ENCODE peak calls at places on chromosomes 4 and X, in eight cellular contexts. One of them, this sample, is unnamed.

GRCh38 chr4:101515099-101515498 is 167.8 kb upstream of the PPP3CA start:
- DNase-seq in cerebellar cortex: no peak
- DNase-seq in activated T-helper 1 cell treated with Interleukin-2 at 50 U/mL for 16 hours: no peak
- DNase-seq in astrocyte: no peak
- DNase-seq in A673: no peak
- DNase-seq in SK-N-SH: no peak
- DNase-seq in iris pigment epithelial cell: no peak
- DNase-seq in KG1: no peak
- DNase-seq in this sample: no peak

GRCh38 chrX:21606037-21606436 is 52.1 kb downstream of the KLHL34 start:
- DNase-seq in A673: no peak
- DNase-seq in SK-N-SH: no peak
- DNase-seq in activated T-helper 1 cell treated with Interleukin-2 at 50 U/mL for 16 hours: no peak
- DNase-seq in iris pigment epithelial cell: no peak
- DNase-seq in KG1: no peak
- DNase-seq in astrocyte: no peak
- DNase-seq in cerebellar cortex: no peak
- DNase-seq in this sample: no peak

GRCh38 chrX:34578237-34578636 is 78.8 kb downstream of the TMEM47 start:
- DNase-seq in cerebellar cortex: no peak
- DNase-seq in activated T-helper 1 cell treated with Interleukin-2 at 50 U/mL for 16 hours: no peak
- DNase-seq in SK-N-SH: peak; percentile 0
- DNase-seq in astrocyte: peak; percentile 14
- DNase-seq in A673: peak; percentile 76
- DNase-seq in KG1: no peak
- DNase-seq in iris pigment epithelial cell: peak; percentile 42
- DNase-seq in this sample: no peak

GRCh38 chr4:83932996-83933395 is 397.1 kb downstream of the GPAT3 start:
- DNase-seq in KG1: no peak
- DNase-seq in astrocyte: peak; percentile 1
- DNase-seq in cerebellar cortex: no peak
- DNase-seq in activated T-helper 1 cell treated with Interleukin-2 at 50 U/mL for 16 hours: no peak
- DNase-seq in iris pigment epithelial cell: no peak
- DNase-seq in A673: no peak
- DNase-seq in SK-N-SH: no peak
- DNase-seq in this sample: no peak

GRCh38 chr4:155787113-155787710 is 28.4 kb downstream of the GUCY1B1 start:
- DNase-seq in cerebellar cortex: peak; percentile 58
- DNase-seq in KG1: no peak
- DNase-seq in A673: peak; percentile 66
- DNase-seq in astrocyte: no peak
- DNase-seq in iris pigment epithelial cell: peak; percentile 75
- DNase-seq in activated T-helper 1 cell treated with Interleukin-2 at 50 U/mL for 16 hours: no peak
- DNase-seq in SK-N-SH: peak; percentile 65
- DNase-seq in this sample: no peak

GRCh38 chr4:25930722-25931354 is 16.8 kb downstream of the SMIM20 start:
- DNase-seq in SK-N-SH: no peak
- DNase-seq in activated T-helper 1 cell treated with Interleukin-2 at 50 U/mL for 16 hours: no peak
- DNase-seq in A673: no peak
- DNase-seq in cerebellar cortex: peak; percentile 19
- DNase-seq in iris pigment epithelial cell: no peak
- DNase-seq in astrocyte: no peak
- DNase-seq in KG1: no peak
- DNase-seq in this sample: no peak

GRCh38 chrX:16144420-16144819 is 21.1 kb downstream of the GRPR start:
- DNase-seq in A673: no peak
- DNase-seq in KG1: no peak
- DNase-seq in astrocyte: no peak
- DNase-seq in activated T-helper 1 cell treated with Interleukin-2 at 50 U/mL for 16 hours: no peak
- DNase-seq in cerebellar cortex: no peak
- DNase-seq in iris pigment epithelial cell: no peak
- DNase-seq in SK-N-SH: no peak
- DNase-seq in this sample: no peak

GRCh38 chr4:169099775-169100180 is 89.7 kb upstream of the CBR4 start:
- DNase-seq in KG1: no peak
- DNase-seq in cerebellar cortex: no peak
- DNase-seq in A673: peak; percentile 71
- DNase-seq in activated T-helper 1 cell treated with Interleukin-2 at 50 U/mL for 16 hours: no peak
- DNase-seq in iris pigment epithelial cell: peak; percentile 84
- DNase-seq in SK-N-SH: no peak
- DNase-seq in astrocyte: peak; percentile 79
- DNase-seq in this sample: no peak

GRCh38 chrX:7083468-7084396 is 63.8 kb upstream of the STS start:
- DNase-seq in cerebellar cortex: peak; percentile 9
- DNase-seq in activated T-helper 1 cell treated with Interleukin-2 at 50 U/mL for 16 hours: peak; percentile 36
- DNase-seq in SK-N-SH: no peak
- DNase-seq in iris pigment epithelial cell: peak; percentile 98
- DNase-seq in astrocyte: peak; percentile 99
- DNase-seq in A673: peak; percentile 60
- DNase-seq in KG1: no peak
- DNase-seq in this sample: peak; percentile 71

GRCh38 chr4:82431026-82431745 is 796 bp downstream of the ENOPH1 start:
- DNase-seq in iris pigment epithelial cell: peak; percentile 42
- DNase-seq in activated T-helper 1 cell treated with Interleukin-2 at 50 U/mL for 16 hours: peak; percentile 33
- DNase-seq in cerebellar cortex: no peak
- DNase-seq in SK-N-SH: peak; percentile 67
- DNase-seq in KG1: no peak
- DNase-seq in astrocyte: peak; percentile 50
- DNase-seq in A673: no peak
- DNase-seq in this sample: peak; percentile 24

GRCh38 chrX:54182194-54182863 is 725 bp downstream of the FAM120C start:
- DNase-seq in astrocyte: no peak
- DNase-seq in A673: peak; percentile 64
- DNase-seq in SK-N-SH: peak; percentile 58
- DNase-seq in cerebellar cortex: peak; percentile 78
- DNase-seq in activated T-helper 1 cell treated with Interleukin-2 at 50 U/mL for 16 hours: peak; percentile 48
- DNase-seq in KG1: peak; percentile 8
- DNase-seq in iris pigment epithelial cell: peak; percentile 32
- DNase-seq in this sample: peak; percentile 72

GRCh38 chr4:1556541-1557220 is 127.4 kb downstream of the FAM53A start:
- DNase-seq in SK-N-SH: peak; percentile 62
- DNase-seq in KG1: no peak
- DNase-seq in iris pigment epithelial cell: no peak
- DNase-seq in activated T-helper 1 cell treated with Interleukin-2 at 50 U/mL for 16 hours: no peak
- DNase-seq in A673: no peak
- DNase-seq in cerebellar cortex: no peak
- DNase-seq in astrocyte: no peak
- DNase-seq in this sample: no peak

GRCh38 chr4:13240066-13240465 is 244.1 kb downstream of the RAB28 start:
- DNase-seq in astrocyte: peak; percentile 92
- DNase-seq in KG1: no peak
- DNase-seq in iris pigment epithelial cell: peak; percentile 22
- DNase-seq in cerebellar cortex: no peak
- DNase-seq in SK-N-SH: no peak
- DNase-seq in A673: no peak
- DNase-seq in activated T-helper 1 cell treated with Interleukin-2 at 50 U/mL for 16 hours: no peak
- DNase-seq in this sample: no peak

GRCh38 chrX:97046861-97047260 is 163.2 kb downstream of the RPA4 start:
- DNase-seq in A673: no peak
- DNase-seq in iris pigment epithelial cell: no peak
- DNase-seq in activated T-helper 1 cell treated with Interleukin-2 at 50 U/mL for 16 hours: no peak
- DNase-seq in cerebellar cortex: no peak
- DNase-seq in KG1: no peak
- DNase-seq in SK-N-SH: no peak
- DNase-seq in astrocyte: no peak
- DNase-seq in this sample: no peak

GRCh38 chr4:118224239-118224829 is 128.5 kb downstream of the PRSS12 start:
- DNase-seq in cerebellar cortex: peak; percentile 87
- DNase-seq in A673: peak; percentile 78
- DNase-seq in iris pigment epithelial cell: peak; percentile 70
- DNase-seq in astrocyte: peak; percentile 53
- DNase-seq in KG1: no peak
- DNase-seq in SK-N-SH: peak; percentile 30
- DNase-seq in activated T-helper 1 cell treated with Interleukin-2 at 50 U/mL for 16 hours: no peak
- DNase-seq in this sample: no peak

GRCh38 chr4:139453041-139453370 is 915 bp upstream of the RAB33B start:
- DNase-seq in A673: no peak
- DNase-seq in activated T-helper 1 cell treated with Interleukin-2 at 50 U/mL for 16 hours: peak; percentile 44
- DNase-seq in astrocyte: peak; percentile 65
- DNase-seq in SK-N-SH: no peak
- DNase-seq in iris pigment epithelial cell: peak; percentile 79
- DNase-seq in KG1: peak; percentile 74
- DNase-seq in cerebellar cortex: no peak
- DNase-seq in this sample: no peak

GRCh38 chr4:165328708-165329107 is 1.2 kb downstream of the MSMO1 start:
- DNase-seq in cerebellar cortex: no peak
- DNase-seq in activated T-helper 1 cell treated with Interleukin-2 at 50 U/mL for 16 hours: no peak
- DNase-seq in iris pigment epithelial cell: no peak
- DNase-seq in SK-N-SH: no peak
- DNase-seq in A673: peak; percentile 7
- DNase-seq in astrocyte: no peak
- DNase-seq in KG1: no peak
- DNase-seq in this sample: no peak

GRCh38 chrX:129682979-129683378 is 28.2 kb upstream of the APLN start:
- DNase-seq in A673: no peak
- DNase-seq in activated T-helper 1 cell treated with Interleukin-2 at 50 U/mL for 16 hours: no peak
- DNase-seq in SK-N-SH: no peak
- DNase-seq in iris pigment epithelial cell: no peak
- DNase-seq in astrocyte: no peak
- DNase-seq in KG1: no peak
- DNase-seq in cerebellar cortex: no peak
- DNase-seq in this sample: no peak

GRCh38 chr4:19776021-19776459 is 475.7 kb upstream of the SLIT2 start:
- DNase-seq in SK-N-SH: no peak
- DNase-seq in astrocyte: peak; percentile 98
- DNase-seq in iris pigment epithelial cell: peak; percentile 95
- DNase-seq in A673: peak; percentile 22
- DNase-seq in activated T-helper 1 cell treated with Interleukin-2 at 50 U/mL for 16 hours: no peak
- DNase-seq in KG1: no peak
- DNase-seq in cerebellar cortex: no peak
- DNase-seq in this sample: no peak